ENCODE peak calls at places on chromosomes 4 and X, in five cellular contexts. J, M, E, I and D are unnamed samples.

GRCh38 chrX:16836371-16836770 is 33.8 kb downstream of the RBBP7 start:
- DNase-seq in M (peak), I (peak), E (no peak), J (peak), D (no peak)

GRCh38 chr4:34365891-34366290 is 1878.4 kb downstream of the ARAP2 start:
- DNase-seq in E (no peak), J (no peak), M (no peak), I (no peak), D (no peak)

GRCh38 chr4:110982486-110982885 is 359.6 kb upstream of the PITX2 start:
- DNase-seq in J (no peak), M (no peak), I (no peak), E (no peak), D (no peak)

GRCh38 chr4:177356191-177356590 is 46.5 kb downstream of the NEIL3 start:
- DNase-seq in E (no peak), M (no peak), J (peak), I (no peak), D (no peak)

GRCh38 chr4:147447820-147448219 is 33.1 kb upstream of the EDNRA start:
- DNase-seq in J (peak), E (no peak), M (no peak), I (no peak), D (no peak)

GRCh38 chr4:150574678-150575077 is 7.3 kb upstream of the MAB21L2 start:
- DNase-seq in E (no peak), J (peak), I (no peak), M (no peak), D (peak)

GRCh38 chr4:7515390-7515902 is 80.7 kb upstream of the PSAPL1 start:
- DNase-seq in M (no peak), E (no peak), I (peak), J (no peak), D (no peak)

GRCh38 chrX:115023139-115023538 is 5.7 kb upstream of the IL13RA2 start:
- DNase-seq in M (peak), I (no peak), J (peak), E (no peak), D (no peak)

GRCh38 chr4:32073542-32073941 is 1353.4 kb downstream of the PCDH7 start:
- DNase-seq in E (no peak), M (no peak), J (no peak), I (no peak), D (no peak)

DNA sequence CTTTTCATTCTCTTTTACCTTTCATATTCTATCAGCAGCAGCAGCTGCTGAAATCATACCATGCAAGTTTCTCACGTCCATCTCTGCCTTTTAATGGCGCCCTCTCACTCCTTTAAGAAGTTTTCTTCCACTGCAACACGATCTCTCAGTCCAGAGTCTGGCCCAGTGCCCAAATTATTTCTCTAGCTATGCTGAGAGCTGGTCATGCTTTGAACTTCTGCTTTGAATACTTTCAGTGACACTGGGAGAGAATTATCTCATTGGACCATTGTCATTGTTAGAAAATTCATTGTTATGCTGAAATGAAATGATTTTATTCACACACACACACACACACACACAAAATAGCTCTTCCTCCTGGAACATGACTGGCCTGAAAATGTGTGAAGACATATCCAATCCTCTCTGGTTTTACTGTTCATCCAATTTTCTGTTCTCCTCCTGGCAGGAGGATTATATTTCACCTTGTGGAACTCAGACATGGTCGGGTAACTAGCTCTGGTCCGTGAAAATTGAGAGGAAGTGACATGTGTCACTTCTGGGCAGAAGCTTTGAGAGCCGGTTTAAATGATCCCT is 1.3 kb upstream of the PDHA1 start:
- DNase-seq in M (no peak), J (peak), I (no peak), E (no peak), D (peak)
- TF ChIP-seq BHLHE40 in M (no peak), J (no peak), I (no peak), E (no peak), D (no peak)

DNA sequence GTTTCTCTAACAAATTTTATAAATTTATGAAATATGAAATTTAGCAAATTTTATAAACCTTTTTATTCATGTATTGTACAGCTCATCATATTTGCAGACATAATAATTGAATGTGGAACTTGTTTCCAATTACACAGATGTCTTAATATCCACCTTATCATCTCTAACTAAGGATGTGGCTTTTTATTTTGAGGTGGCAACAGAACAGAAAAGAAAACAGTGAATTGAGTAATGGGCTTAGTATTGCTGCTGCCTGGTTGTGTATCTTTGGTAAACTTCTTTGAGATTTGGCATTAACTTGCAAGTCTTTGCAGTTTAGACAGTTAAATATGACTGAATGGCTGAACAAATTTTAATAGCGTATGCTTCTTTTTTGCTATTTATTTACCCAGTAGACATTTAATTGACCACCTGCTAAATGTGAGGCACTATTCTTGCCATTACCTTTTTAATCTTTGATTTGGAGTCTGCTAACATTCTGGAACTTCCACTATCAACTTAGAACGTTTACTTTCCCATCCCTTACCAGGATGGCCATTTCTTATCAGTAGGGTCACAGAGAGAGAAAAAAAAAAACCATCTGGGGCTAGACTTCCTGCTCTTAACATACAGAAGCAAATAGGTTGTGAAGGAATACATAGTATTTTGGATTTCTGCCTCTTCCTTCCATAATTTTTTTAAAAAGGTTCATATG is 44.8 kb downstream of the CLCN3 start:
- DNase-seq in I (no peak), J (no peak), M (no peak), E (no peak), D (peak)
- TF ChIP-seq SMC3 in I (no peak), J (no peak), M (no peak), E (no peak), D (no peak)

GRCh38 chr4:154985673-154986072 is 204.6 kb downstream of the RBM46 start:
- DNase-seq in J (no peak), E (no peak), M (no peak), I (no peak), D (no peak)
- TF ChIP-seq BHLHE40 in J (no peak), E (no peak), M (no peak), I (no peak), D (no peak)

GRCh38 chrX:77742788-77743476 is 43.1 kb downstream of the ATRX start:
- DNase-seq in E (no peak), I (no peak), M (no peak), J (no peak), D (no peak)

GRCh38 chrX:77749695-77750094 is 36.3 kb downstream of the ATRX start:
- DNase-seq in M (peak), J (peak), E (no peak), I (no peak), D (no peak)

GRCh38 chrX:77740376-77740905 is 45.6 kb downstream of the ATRX start:
- DNase-seq in I (no peak), M (no peak), E (no peak), J (no peak), D (no peak)

GRCh38 chrX:77743720-77744119 is 42.3 kb downstream of the ATRX start:
- DNase-seq in M (no peak), E (no peak), I (no peak), J (peak), D (no peak)
- TF ChIP-seq SMC3 in M (no peak), E (no peak), I (no peak), J (no peak), D (no peak)

GRCh38 chr4:174324246-174324645 is 40.5 kb downstream of the CEP44 start:
- DNase-seq in J (peak), E (no peak), I (no peak), M (no peak), D (no peak)

GRCh38 chr4:174318829-174319764 is 35.4 kb downstream of the CEP44 start:
- DNase-seq in M (peak), I (peak), E (no peak), J (peak), D (peak)

GRCh38 chr4:174320501-174321199 is 36.9 kb downstream of the CEP44 start:
- DNase-seq in M (no peak), I (no peak), E (no peak), J (peak), D (no peak)

DNA sequence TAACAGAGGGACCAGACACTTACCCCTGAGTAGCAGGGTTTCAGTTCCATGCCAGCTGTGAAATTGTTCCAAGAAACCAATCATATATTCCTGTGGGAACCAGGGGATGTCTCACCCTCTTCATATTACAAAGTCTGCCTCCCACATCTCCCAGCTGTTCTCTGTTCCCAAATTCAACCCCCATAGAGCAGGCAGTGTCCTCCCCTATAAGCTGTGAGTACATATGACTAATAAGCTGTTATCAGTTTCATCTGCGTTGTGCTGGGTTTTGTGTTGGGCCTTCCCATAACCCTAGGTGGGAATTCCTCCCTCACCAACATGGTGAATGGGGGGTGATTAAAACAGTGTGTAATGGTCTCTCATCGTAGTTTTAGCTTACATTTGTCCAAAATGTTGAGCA is 41.0 kb downstream of the CEP44 start:
- DNase-seq in E (no peak), I (no peak), J (peak), M (no peak), D (peak)
- TF ChIP-seq BHLHE40 in E (no peak), I (no peak), J (no peak), M (no peak), D (no peak)

GRCh38 chr4:139934336-139934735 is 219.6 kb downstream of the MAML3 start:
- DNase-seq in I (no peak), M (no peak), E (no peak), J (peak), D (no peak)

GRCh38 chr4:139935911-139936310 is 218.1 kb downstream of the MAML3 start:
- DNase-seq in E (no peak), J (no peak), I (no peak), M (no peak), D (no peak)

GRCh38 chr4:139933541-139933940 is 220.4 kb downstream of the MAML3 start:
- DNase-seq in E (no peak), M (peak), J (no peak), I (peak), D (no peak)

GRCh38 chr4:139933104-139933503 is 220.9 kb downstream of the MAML3 start:
- DNase-seq in J (no peak), M (no peak), E (no peak), I (no peak), D (no peak)

GRCh38 chr4:139934786-139935330 is 219.1 kb downstream of the MAML3 start:
- DNase-seq in M (no peak), E (no peak), I (no peak), J (no peak), D (no peak)
- TF ChIP-seq SMC3 in M (no peak), E (no peak), I (no peak), J (no peak), D (no peak)